ENCODE peak calls at places on chromosome 5, in five cellular contexts. Z, O, S, W and U are unnamed samples.

GRCh38 chr5:40441733-40442132 is 238.0 kb upstream of the PTGER4 start:
- DNase-seq in Z (no peak), W (no peak), O (no peak), S (peak), U (no peak)

GRCh38 chr5:9589049-9589835 is 40.9 kb downstream of the TAS2R1 start:
- DNase-seq in O (no peak), W (no peak), S (no peak), Z (no peak), U (no peak)

GRCh38 chr5:65121880-65122436 is 353.2 kb downstream of the CWC27 start:
- DNase-seq in W (no peak), O (no peak), S (no peak), Z (no peak), U (no peak)

GRCh38 chr5:157961176-157961575 is 102.2 kb upstream of the CLINT1 start:
- DNase-seq in W (no peak), O (no peak), S (no peak), Z (peak), U (no peak)

GRCh38 chr5:77086611-77087483 is at the start of gene ZBED3:
- DNase-seq in S (peak), Z (peak), W (peak), O (peak), U (peak)

GRCh38 chr5:171705036-171705435 is 80.6 kb upstream of the SMIM23 start:
- DNase-seq in S (no peak), O (no peak), W (no peak), Z (no peak), U (no peak)

GRCh38 chr5:1298723-1299510 is 4.0 kb upstream of the TERT start:
- DNase-seq in Z (no peak), W (no peak), O (no peak), S (no peak), U (no peak)

GRCh38 chr5:72347801-72348305 is 27.7 kb downstream of the PTCD2 start:
- DNase-seq in O (no peak), S (no peak), Z (no peak), W (no peak), U (peak)

GRCh38 chr5:10832421-10832820 is 71.4 kb upstream of the DAP start:
- DNase-seq in S (no peak), W (no peak), Z (no peak), O (no peak), U (no peak)

GRCh38 chr5:152542741-152543140 is 137.7 kb upstream of the NMUR2 start:
- DNase-seq in O (peak), S (no peak), W (no peak), Z (no peak), U (no peak)

GRCh38 chr5:88729476-88730182 is 153.4 kb downstream of the MEF2C start:
- DNase-seq in S (peak), Z (peak), O (peak), W (peak), U (peak)

GRCh38 chr5:168865973-168866372 is 286.8 kb upstream of the PANK3 start:
- DNase-seq in O (no peak), Z (no peak), S (no peak), W (no peak), U (no peak)

GRCh38 chr5:160760008-160760407 is 92.0 kb downstream of the ATP10B start:
- DNase-seq in W (no peak), O (no peak), S (no peak), Z (no peak), U (no peak)

GRCh38 chr5:6710551-6711318 is 2.5 kb upstream of the TENT4A start:
- DNase-seq in W (no peak), O (no peak), S (no peak), Z (no peak), U (no peak)

GRCh38 chr5:170788626-170789304 is 5.2 kb downstream of the GABRP start:
- DNase-seq in O (no peak), Z (no peak), W (no peak), S (no peak), U (no peak)

GRCh38 chr5:132747693-132748440 is 641 bp downstream of the CCNI2 start:
- DNase-seq in O (no peak), W (no peak), S (peak), Z (peak), U (no peak)

GRCh38 chr5:101253096-101253495 is 350.0 kb upstream of the ST8SIA4 start:
- DNase-seq in Z (no peak), O (no peak), S (no peak), W (no peak), U (no peak)

GRCh38 chr5:151214614-151215545 is 9.0 kb downstream of the CCDC69 start:
- DNase-seq in S (no peak), O (no peak), Z (no peak), W (no peak), U (no peak)

GRCh38 chr5:138661342-138661975 is 86.3 kb upstream of the HSPA9 start:
- DNase-seq in W (no peak), S (no peak), Z (no peak), O (no peak), U (no peak)

GRCh38 chr5:156326718-156327259 is at the start of gene SGCD:
- DNase-seq in Z (peak), S (no peak), W (peak), O (no peak), U (peak)

GRCh38 chr5:27172708-27173107 is 134.3 kb upstream of the CDH9 start:
- DNase-seq in O (no peak), S (no peak), W (no peak), Z (no peak), U (no peak)

GRCh38 chr5:143108498-143109128 is 294.9 kb downstream of the NR3C1 start:
- DNase-seq in O (peak), S (no peak), W (peak), Z (no peak), U (no peak)